ENCODE peak calls at places on chromosome 18, in four cellular contexts. A is thoracic aorta, D is breast epithelium, M is AG10803. K is an unnamed sample.

GRCh38 chr18:40469851-40470250 is 1485.2 kb upstream of the PIK3C3 start:
- DNase-seq in M (no peak), D (no peak), A (no peak), K (no peak)

GRCh38 chr18:11736656-11737055 is 47.6 kb downstream of the GNAL start:
- DNase-seq in M (no peak), D (no peak), A (no peak), K (no peak)

GRCh38 chr18:77754475-77755044 is 504.9 kb downstream of the GALR1 start:
- DNase-seq in A (no peak), M (no peak), D (no peak), K (no peak)

GRCh38 chr18:24878289-24878688 is 417.9 kb downstream of the HRH4 start:
- DNase-seq in M (peak), A (no peak), D (no peak), K (no peak)

GRCh38 chr18:34794346-34794745 is 84.2 kb downstream of the DTNA start:
- DNase-seq in A (no peak), D (no peak), M (no peak), K (no peak)

GRCh38 chr18:62420513-62421209 is 95.6 kb downstream of the TNFRSF11A start:
- DNase-seq in D (peak), M (peak), A (no peak), K (peak)

GRCh38 chr18:23826850-23827620 is 137.8 kb downstream of the LAMA3 start:
- DNase-seq in M (peak), A (no peak), D (no peak), K (no peak)

GRCh38 chr18:56568986-56569385 is 69.4 kb downstream of the TXNL1 start:
- DNase-seq in A (no peak), D (no peak), M (peak), K (no peak)

GRCh38 chr18:42617086-42617725 is 498.3 kb downstream of the RIT2 start:
- DNase-seq in M (no peak), A (no peak), D (no peak), K (no peak)

GRCh38 chr18:31015715-31016459 is 26.7 kb downstream of the DSC3 start:
- DNase-seq in D (no peak), M (no peak), A (no peak), K (no peak)

DNA sequence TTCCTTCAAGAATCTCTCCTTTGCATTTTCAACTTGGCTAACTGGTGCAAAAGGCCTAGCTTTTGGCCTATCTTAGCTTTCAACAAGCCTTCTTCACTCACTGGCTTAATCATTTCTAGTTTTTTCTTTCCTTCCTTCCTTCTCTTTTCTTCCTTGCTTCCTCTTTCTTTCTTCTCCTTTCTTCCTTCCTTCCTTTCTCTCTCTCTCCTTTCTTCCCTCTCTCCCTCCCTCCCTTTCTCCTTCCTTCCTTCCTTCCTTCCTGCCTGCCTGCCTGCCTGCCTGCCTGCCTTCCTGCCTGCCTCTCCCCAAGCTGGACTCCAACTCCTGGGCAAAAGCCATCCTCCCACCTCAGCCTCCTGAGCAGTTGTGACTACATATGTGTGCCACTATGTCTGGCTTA is 176.2 kb upstream of the APCDD1 start:
- DNase-seq in A (no peak), D (no peak), M (no peak), K (no peak)
- TF ChIP-seq CTCF in A (no peak), D (no peak), M (no peak), K (no peak)

GRCh38 chr18:63878343-63878742 is 9.2 kb upstream of the SERPINB2 start:
- DNase-seq in A (no peak), D (no peak), M (peak), K (no peak)
- TF ChIP-seq CTCF in A (no peak), D (no peak), M (no peak), K (no peak)

DNA sequence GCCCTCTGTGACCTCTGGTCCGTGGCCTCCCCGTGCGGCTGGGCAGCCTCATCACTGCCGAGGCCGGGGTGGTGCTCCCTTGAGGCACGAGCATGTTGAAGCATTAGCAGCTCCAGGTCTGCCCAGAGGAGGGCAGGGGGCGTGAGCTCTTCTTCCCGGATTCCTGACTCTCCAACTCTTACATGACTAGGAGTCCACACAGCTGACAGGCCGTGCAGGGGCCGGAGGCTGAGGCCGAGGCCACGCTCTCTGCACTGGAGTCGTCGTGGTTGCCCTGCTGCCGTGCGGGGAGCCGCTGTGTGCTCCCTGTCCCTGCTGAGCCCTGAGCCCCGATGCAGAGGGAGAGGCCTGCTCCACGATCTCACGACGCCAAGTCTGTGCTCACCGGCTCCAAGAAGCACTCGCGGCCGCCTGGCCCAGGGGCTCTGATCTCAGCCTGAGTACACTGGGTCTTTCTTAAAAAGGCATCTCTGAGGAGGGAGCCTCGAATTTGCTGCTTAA is 19.4 kb upstream of the KCNG2 start:
- DNase-seq in M (no peak), D (no peak), A (no peak), K (no peak)
- TF ChIP-seq CTCF in M (no peak), D (no peak), A (no peak), K (no peak)

DNA sequence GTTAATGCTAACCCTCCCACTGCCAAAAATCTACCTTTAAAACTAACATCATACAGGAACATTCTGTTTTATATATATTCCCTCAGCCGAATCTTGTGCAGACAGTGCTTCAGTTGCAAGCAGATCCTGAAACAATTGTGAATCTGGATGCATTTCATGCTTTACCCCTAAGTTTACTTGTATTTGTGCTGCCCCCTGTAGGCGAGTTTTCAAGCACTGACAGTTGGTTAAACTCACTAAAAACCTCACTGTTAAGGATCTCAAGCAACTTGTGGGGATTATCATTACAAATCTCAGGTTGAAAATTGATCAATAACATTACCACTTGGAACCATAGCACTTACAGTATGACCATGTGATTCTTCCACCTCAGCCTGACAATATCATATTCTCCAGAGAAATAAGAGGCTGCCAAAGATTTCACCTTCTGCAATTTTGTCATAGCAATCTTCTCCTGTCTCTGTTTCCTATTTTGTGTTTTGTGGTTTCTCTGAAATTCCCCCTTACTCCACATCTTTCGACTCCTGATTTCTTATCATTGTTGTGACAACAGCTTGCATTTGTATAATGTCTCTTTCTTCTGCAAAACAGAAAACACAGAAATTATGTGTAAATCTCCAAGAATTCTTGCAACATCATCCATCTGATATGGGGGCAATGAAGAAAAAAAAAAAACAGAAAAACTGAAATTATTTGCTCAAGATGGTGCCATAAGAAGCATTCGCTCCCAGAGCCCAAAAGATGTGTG is 354.6 kb upstream of the SETBP1 start:
- DNase-seq in A (no peak), M (peak), D (no peak), K (peak)
- TF ChIP-seq CTCF in A (no peak), M (peak), D (peak), K (peak)